ENCODE peak calls at places on chromosomes 16 and 17, in eight cellular contexts. P is AG04450; A is SK-N-DZ; C is stimulated activated CD4-positive, alpha-beta T cell treated with anti-CD3 and anti-CD28 coated beads, Interleukin-15, amount 100 ng/mL, for 1 hour; Q is HTR-8/SVneo; N is SJCRH30; O is right atrium auricular region; Z is uterus. Y is an unnamed sample.

GRCh38 chr17:65888649-65889048 is 303.3 kb downstream of the CEP112 start:
- DNase-seq in Z (no peak), P (no peak), A (no peak), C (no peak), N (no peak), O (no peak), Q (no peak), Y (no peak)

GRCh38 chr16:47374629-47375028 is 86.2 kb downstream of the ITFG1 start:
- DNase-seq in A (no peak), O (no peak), N (no peak), Q (no peak), C (no peak), P (peak; percentile 44), Z (no peak), Y (no peak)

GRCh38 chr16:52254753-52255152 is 292.2 kb downstream of the TOX3 start:
- DNase-seq in P (no peak), Z (no peak), C (no peak), A (no peak), N (no peak), O (no peak), Q (no peak), Y (no peak)

GRCh38 chr17:7848131-7848579 is 6.7 kb upstream of the TMEM88 start:
- DNase-seq in O (no peak), N (no peak), Q (no peak), P (no peak), A (no peak), C (no peak), Z (no peak), Y (no peak)

GRCh38 chr17:72839086-72839728 is 253.3 kb downstream of the SLC39A11 start:
- DNase-seq in C (no peak), A (no peak), P (no peak), N (no peak), Q (no peak), O (no peak), Z (no peak), Y (no peak)

GRCh38 chr17:73531171-73531570 is 113.1 kb downstream of the SDK2 start:
- DNase-seq in N (no peak), P (no peak), Z (no peak), A (no peak), Q (no peak), C (no peak), O (no peak), Y (no peak)

GRCh38 chr17:30924341-30924740 is 2.6 kb downstream of the ADAP2 start:
- DNase-seq in C (no peak), Z (no peak), A (no peak), O (no peak), P (no peak), N (no peak), Q (no peak), Y (no peak)

GRCh38 chr17:78355701-78356100 is 4.2 kb downstream of the SOCS3 start:
- DNase-seq in Q (no peak), Z (no peak), C (no peak), O (no peak), P (no peak), A (no peak), N (no peak), Y (no peak)

GRCh38 chr16:77300232-77300631 is 101.0 kb downstream of the SYCE1L start:
- DNase-seq in A (no peak), C (no peak), Q (no peak), Z (no peak), P (no peak), O (no peak), N (no peak), Y (no peak)

Y was measured in GM19239.